ENCODE peak calls at places on chromosomes 4 and X, in six cellular contexts. Y is CD14-positive monocyte, O is bronchial epithelial cell, A is AG08395, K is aorta, U is fibroblast of pulmonary artery. T is an unnamed sample.

GRCh38 chr4:78057600-78058560 is 757 bp downstream of the FRAS1 start:
- DNase-seq in Y (no peak), O (peak), A (peak), K (peak), U (peak), T (no peak)

GRCh38 chr4:85861064-85861767 is 386.3 kb downstream of the ARHGAP24 start:
- DNase-seq in Y (no peak), O (peak), A (no peak), K (no peak), U (peak), T (no peak)

GRCh38 chrX:103539695-103540094 is 20.4 kb upstream of the RAB40A start:
- DNase-seq in Y (no peak), O (no peak), A (no peak), K (no peak), U (no peak), T (no peak)

GRCh38 chr4:25321703-25322102 is 9.1 kb downstream of the ZCCHC4 start:
- DNase-seq in Y (no peak), O (peak), A (no peak), K (no peak), U (no peak), T (no peak)

GRCh38 chr4:178356725-178357124 is 914.5 kb upstream of the AGA start:
- DNase-seq in Y (no peak), O (no peak), A (no peak), K (no peak), U (no peak), T (no peak)

GRCh38 chr4:167031534-167032156 is 202.6 kb downstream of the SPOCK3 start:
- DNase-seq in Y (no peak), O (peak), A (no peak), K (no peak), U (peak), T (no peak)

GRCh38 chrX:8147216-8147615 is 23.9 kb downstream of the VCX2 start:
- DNase-seq in Y (no peak), O (no peak), A (no peak), K (no peak), U (no peak), T (no peak)

GRCh38 chrX:129813662-129814061 is 30.0 kb downstream of the ZDHHC9 start:
- DNase-seq in Y (no peak), O (no peak), A (no peak), K (no peak), U (no peak), T (no peak)

GRCh38 chr4:127782025-127782274 is 172 bp upstream of the HSPA4L start:
- DNase-seq in Y (peak), O (peak), A (peak), K (peak), U (peak), T (no peak)

GRCh38 chrX:28189011-28189410 is 207.8 kb upstream of the DCAF8L1 start:
- DNase-seq in Y (no peak), O (peak), A (no peak), K (no peak), U (peak), T (no peak)

GRCh38 chrX:13029341-13029740 is 15.1 kb downstream of the FAM9C start:
- DNase-seq in Y (no peak), O (peak), A (no peak), K (peak), U (peak), T (no peak)

GRCh38 chr4:147821555-147821954 is 89.7 kb downstream of the ARHGAP10 start:
- DNase-seq in Y (no peak), O (peak), A (no peak), K (no peak), U (no peak), T (no peak)

GRCh38 chr4:38818441-38818976 is 13.9 kb upstream of the TLR1 start:
- DNase-seq in Y (no peak), O (peak), A (no peak), K (no peak), U (no peak), T (no peak)

GRCh38 chr4:38858097-38858420 is 1.4 kb upstream of the TLR6 start:
- DNase-seq in Y (no peak), O (no peak), A (no peak), K (no peak), U (no peak), T (no peak)

GRCh38 chr4:33184684-33185083 is 2464.5 kb downstream of the PCDH7 start:
- DNase-seq in Y (no peak), O (no peak), A (no peak), K (no peak), U (no peak), T (no peak)

GRCh38 chr4:3205995-3206394 is 43.0 kb upstream of the MSANTD1 start:
- DNase-seq in Y (no peak), O (no peak), A (no peak), K (no peak), U (no peak), T (no peak)

GRCh38 chrX:143461616-143462015 is 55.7 kb downstream of the SPANXN3 start:
- DNase-seq in Y (no peak), O (no peak), A (no peak), K (no peak), U (no peak), T (no peak)

GRCh38 chrX:22575161-22575845 is 302.6 kb downstream of the CBLL2 start:
- DNase-seq in Y (no peak), O (peak), A (no peak), K (no peak), U (peak), T (no peak)

GRCh38 chr4:80202190-80202711 is 4.9 kb downstream of the PRDM8 start:
- DNase-seq in Y (peak), O (peak), A (peak), K (peak), U (peak), T (no peak)

GRCh38 chr4:184061582-184061981 is 156.1 kb downstream of the ENPP6 start:
- DNase-seq in Y (no peak), O (no peak), A (no peak), K (no peak), U (no peak), T (no peak)

GRCh38 chr4:172758586-172759340 is 409.8 kb upstream of the GALNT7 start:
- DNase-seq in Y (no peak), O (peak), A (peak), K (no peak), U (peak), T (no peak)

GRCh38 chr4:27635936-27636913 is 775.6 kb downstream of the STIM2 start:
- DNase-seq in Y (no peak), O (no peak), A (no peak), K (no peak), U (no peak), T (no peak)

GRCh38 chr4:13920901-13921300 is 293.4 kb upstream of the BOD1L1 start:
- DNase-seq in Y (no peak), O (peak), A (peak), K (peak), U (peak), T (no peak)

GRCh38 chr4:172982151-172982590 is 186.4 kb upstream of the GALNT7 start:
- DNase-seq in Y (no peak), O (peak), A (peak), K (peak), U (peak), T (no peak)

GRCh38 chr4:147855670-147856069 is 123.8 kb downstream of the ARHGAP10 start:
- DNase-seq in Y (no peak), O (no peak), A (no peak), K (no peak), U (no peak), T (no peak)

GRCh38 chr4:178241601-178242118 is 799.4 kb upstream of the AGA start:
- DNase-seq in Y (no peak), O (no peak), A (no peak), K (no peak), U (no peak), T (no peak)

T was measured in SIG-M5.